ENCODE peak calls at places on chromosome 16, in four cellular contexts. Z is tibial artery, T is psoas muscle, D is PC-3. R is an unnamed sample.

GRCh38 chr16:22945361-22945760 is 131.4 kb downstream of the HS3ST2 start:
- DNase-seq in Z (no peak), D (no peak), T (no peak), R (no peak)

GRCh38 chr16:3054965-3055733 is 8.8 kb downstream of the MMP25 start:
- DNase-seq in D (no peak), T (peak), Z (no peak), R (no peak)

GRCh38 chr16:63689068-63689467 is 1432.8 kb downstream of the CDH11 start:
- DNase-seq in Z (no peak), D (no peak), T (no peak), R (no peak)

GRCh38 chr16:55418586-55418985 is 60.4 kb upstream of the MMP2 start:
- DNase-seq in T (no peak), Z (no peak), D (no peak), R (no peak)

GRCh38 chr16:24504467-24505345 is 34.7 kb upstream of the RBBP6 start:
- DNase-seq in Z (no peak), D (peak), T (peak), R (no peak)

GRCh38 chr16:70454221-70455034 is at the start of gene FCSK:
- DNase-seq in T (peak), D (peak), Z (peak), R (no peak)

GRCh38 chr16:20611350-20611902 is 35.3 kb upstream of the ACSM2B start:
- DNase-seq in T (peak), D (no peak), Z (peak), R (no peak)

GRCh38 chr16:88451586-88452484 is 1.2 kb upstream of the ZFPM1 start:
- DNase-seq in T (no peak), Z (no peak), D (no peak), R (no peak)

GRCh38 chr16:66483689-66484452 is 56.8 kb downstream of the BEAN1 start:
- DNase-seq in T (peak), D (peak), Z (peak), R (no peak)

GRCh38 chr16:68094614-68094934 is 9.4 kb downstream of the NFATC3 start:
- DNase-seq in T (no peak), D (no peak), Z (no peak), R (no peak)

GRCh38 chr16:68096491-68096890 is 11.3 kb downstream of the NFATC3 start:
- DNase-seq in T (no peak), Z (no peak), D (no peak), R (no peak)

GRCh38 chr16:68091604-68092261 is 6.6 kb downstream of the NFATC3 start:
- DNase-seq in T (no peak), D (peak), Z (no peak), R (peak)

GRCh38 chr16:68097088-68097487 is 11.9 kb downstream of the NFATC3 start:
- DNase-seq in T (no peak), D (no peak), Z (no peak), R (no peak)

DNA sequence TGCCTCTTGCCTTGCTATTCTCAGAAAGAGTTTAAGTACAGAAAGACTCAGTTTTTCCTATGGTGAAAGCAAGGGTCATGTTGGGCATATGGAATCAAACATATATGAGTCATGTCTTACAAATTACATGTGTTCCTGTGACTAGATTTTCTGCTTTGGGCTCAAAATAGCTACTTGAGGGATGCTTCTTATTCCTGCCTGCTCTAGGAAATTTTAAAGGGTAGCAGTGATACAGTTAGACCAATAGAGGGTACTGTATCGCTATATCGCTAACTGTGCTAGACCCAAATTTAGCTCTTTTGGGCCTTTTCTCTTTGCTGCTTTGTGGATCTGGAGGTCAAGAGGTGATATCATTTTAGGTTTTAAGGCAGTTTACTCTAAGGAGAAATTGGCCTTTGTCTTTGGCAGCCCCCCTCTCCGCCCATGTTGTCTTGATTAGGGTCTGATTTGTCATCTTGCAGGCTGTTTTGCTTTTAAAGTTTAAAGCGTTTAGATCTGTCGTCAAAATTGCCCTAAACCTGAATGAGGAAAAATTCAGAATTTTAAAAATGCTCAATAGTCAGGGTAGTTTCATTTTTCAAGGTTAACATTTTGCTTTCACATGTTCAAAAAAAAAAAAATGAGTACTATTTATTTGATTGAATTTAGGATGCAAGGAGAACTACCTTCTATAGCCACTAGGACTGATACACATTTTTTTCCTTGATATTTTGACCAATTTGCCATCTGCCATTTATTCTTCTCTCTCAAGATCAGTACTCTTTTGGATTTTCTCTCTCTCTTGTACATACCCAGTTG is 8.8 kb downstream of the NFATC3 start:
- DNase-seq in Z (no peak), D (peak), T (no peak), R (no peak)
- TF ChIP-seq CTCF in Z (peak), D (peak), T (peak), R (peak)

DNA sequence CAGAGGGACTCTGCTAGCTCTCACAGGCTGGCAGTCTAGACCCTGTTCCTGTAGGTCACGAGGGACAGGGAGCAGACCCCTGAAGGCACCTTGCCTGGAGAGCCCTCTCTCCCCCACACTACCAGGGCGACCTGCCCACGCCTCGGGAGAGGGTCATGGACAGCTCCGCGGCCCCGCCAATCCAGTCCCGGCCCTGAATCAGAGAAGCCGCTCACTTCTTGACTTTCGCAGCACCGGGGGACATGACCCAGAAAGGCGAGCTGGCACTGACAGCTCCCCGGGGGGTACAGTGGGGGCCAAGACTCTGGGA is 5.1 kb downstream of the KIFC3 start:
- DNase-seq in D (no peak), T (no peak), Z (no peak), R (no peak)
- H3K4me3 ChIP-seq in D (peak), T (peak), Z (no peak), R (no peak)

DNA sequence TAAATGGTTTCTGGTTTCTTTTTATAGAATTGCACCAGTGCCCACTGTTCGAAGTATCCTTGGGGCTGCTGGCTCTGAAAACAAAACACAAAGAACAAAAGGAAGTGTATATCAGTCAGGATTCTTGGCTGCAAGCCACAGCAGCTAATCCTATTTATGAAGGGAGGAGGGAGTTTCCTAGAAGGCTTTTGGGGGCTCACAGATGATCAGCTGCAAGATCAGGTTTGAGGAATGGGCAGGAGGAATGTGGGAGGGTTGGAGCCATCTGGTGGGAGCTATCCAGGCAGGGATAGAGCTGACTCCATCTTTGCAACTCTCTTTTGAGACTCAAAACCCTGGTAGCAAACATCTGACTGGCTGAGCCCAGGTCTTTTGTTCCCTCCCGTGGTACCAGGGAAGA is 118.3 kb upstream of the EEF2KMT start:
- DNase-seq in T (no peak), D (no peak), Z (no peak), R (no peak)
- TF ChIP-seq CTCF in T (no peak), D (no peak), Z (no peak), R (no peak)

DNA sequence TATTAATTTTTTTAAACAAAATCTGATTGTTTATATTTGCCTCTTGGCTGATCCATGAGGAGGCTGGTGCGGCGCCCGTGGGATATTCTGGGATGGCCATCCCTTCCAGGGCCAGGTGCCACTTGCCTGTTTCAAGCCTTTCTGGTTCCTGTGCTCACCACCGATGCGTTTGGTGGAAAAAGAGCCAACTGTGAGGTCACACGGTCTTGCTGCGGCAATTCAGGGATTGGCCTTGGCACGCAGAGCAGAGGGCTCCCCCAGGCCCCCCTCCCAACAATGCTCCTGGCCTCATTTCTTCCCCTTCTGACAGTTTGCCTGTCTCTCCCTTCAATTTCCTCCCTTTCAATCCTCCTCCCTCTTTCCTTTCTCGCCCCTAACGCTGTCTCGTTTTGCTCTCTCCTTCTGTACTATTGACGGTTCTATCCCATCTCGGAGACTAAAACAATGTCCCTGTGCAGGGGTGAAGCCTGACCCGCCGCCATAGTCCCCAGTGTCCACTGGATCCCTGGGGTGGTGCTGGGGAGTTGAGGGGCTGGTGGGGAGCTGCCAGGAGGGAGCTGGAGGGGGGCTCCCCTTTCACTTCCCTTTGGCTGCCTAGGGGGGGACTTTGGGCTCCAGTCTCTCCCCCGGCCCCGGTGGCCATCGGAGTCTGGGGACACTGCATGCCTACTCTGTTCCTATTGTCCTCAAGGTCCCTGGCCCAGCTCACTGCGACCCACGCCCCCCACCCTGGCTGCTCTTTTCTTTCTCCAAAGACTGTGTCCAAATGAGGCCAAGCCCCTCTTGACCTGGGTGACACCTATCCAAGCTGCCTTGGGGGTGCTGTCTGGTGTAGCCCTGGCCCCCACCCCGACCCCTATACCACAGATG is 13.1 kb downstream of the UBALD1 start:
- DNase-seq in Z (no peak), D (no peak), T (peak), R (no peak)
- H3K4me3 ChIP-seq in Z (no peak), D (no peak), T (no peak), R (no peak)

GRCh38 chr16:10323528-10323869 is 62.4 kb upstream of the ATF7IP2 start:
- DNase-seq in T (no peak), Z (no peak), D (no peak), R (no peak)

GRCh38 chr16:10324210-10324609 is 61.7 kb upstream of the ATF7IP2 start:
- DNase-seq in D (no peak), T (no peak), Z (no peak), R (no peak)

GRCh38 chr16:10322723-10323527 is 62.9 kb upstream of the ATF7IP2 start:
- DNase-seq in T (no peak), D (no peak), Z (no peak), R (no peak)

GRCh38 chr16:10326647-10327046 is 59.2 kb upstream of the ATF7IP2 start:
- DNase-seq in T (no peak), D (no peak), Z (no peak), R (no peak)

GRCh38 chr16:10325783-10326543 is 59.9 kb upstream of the ATF7IP2 start:
- DNase-seq in T (no peak), D (no peak), Z (no peak), R (no peak)
- TF ChIP-seq CTCF in T (no peak), D (no peak), Z (no peak), R (no peak)

GRCh38 chr16:72222503-72222902 is 50.5 kb upstream of the PMFBP1 start:
- DNase-seq in D (no peak), Z (no peak), T (no peak), R (no peak)

GRCh38 chr16:72224260-72224768 is 52.4 kb upstream of the PMFBP1 start:
- DNase-seq in D (no peak), Z (no peak), T (no peak), R (no peak)

GRCh38 chr16:72228014-72228413 is 56.1 kb upstream of the PMFBP1 start:
- DNase-seq in Z (no peak), D (no peak), T (no peak), R (no peak)
- H3K4me3 ChIP-seq in Z (no peak), D (no peak), T (no peak), R (no peak)

DNA sequence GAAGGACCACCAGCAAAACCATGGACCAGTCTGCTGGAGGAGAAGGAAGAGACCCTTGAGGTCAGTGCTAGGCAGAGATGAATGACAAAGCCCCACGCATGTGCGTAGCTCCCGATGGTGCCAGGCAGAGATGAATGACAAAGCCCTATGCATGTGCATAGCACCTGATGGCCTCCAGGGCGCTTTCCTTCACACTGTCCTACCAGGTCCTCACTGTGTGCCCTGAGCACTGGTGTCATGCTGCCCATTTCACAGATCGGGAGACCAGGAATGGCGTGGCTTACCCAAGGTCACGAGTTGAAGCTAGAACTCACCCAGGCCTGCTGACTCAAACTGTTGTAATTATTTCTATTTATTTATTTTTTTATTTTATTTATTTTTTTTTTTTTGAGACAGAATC is 149.6 kb downstream of the KATNIP start:
- DNase-seq in D (no peak), T (no peak), Z (peak), R (no peak)
- TF ChIP-seq CTCF in D (no peak), T (no peak), Z (no peak), R (no peak)

GRCh38 chr16:813916-814412 is 13.4 kb upstream of the GNG13 start:
- DNase-seq in T (no peak), D (no peak), Z (no peak), R (no peak)

GRCh38 chr16:817001-817906 is 16.7 kb upstream of the GNG13 start:
- DNase-seq in D (no peak), Z (no peak), T (no peak), R (no peak)

GRCh38 chr16:814974-815373 is 14.4 kb upstream of the GNG13 start:
- DNase-seq in T (no peak), D (no peak), Z (no peak), R (peak)

GRCh38 chr16:815861-816260 is 15.3 kb upstream of the GNG13 start:
- DNase-seq in D (no peak), Z (no peak), T (no peak), R (no peak)

DNA sequence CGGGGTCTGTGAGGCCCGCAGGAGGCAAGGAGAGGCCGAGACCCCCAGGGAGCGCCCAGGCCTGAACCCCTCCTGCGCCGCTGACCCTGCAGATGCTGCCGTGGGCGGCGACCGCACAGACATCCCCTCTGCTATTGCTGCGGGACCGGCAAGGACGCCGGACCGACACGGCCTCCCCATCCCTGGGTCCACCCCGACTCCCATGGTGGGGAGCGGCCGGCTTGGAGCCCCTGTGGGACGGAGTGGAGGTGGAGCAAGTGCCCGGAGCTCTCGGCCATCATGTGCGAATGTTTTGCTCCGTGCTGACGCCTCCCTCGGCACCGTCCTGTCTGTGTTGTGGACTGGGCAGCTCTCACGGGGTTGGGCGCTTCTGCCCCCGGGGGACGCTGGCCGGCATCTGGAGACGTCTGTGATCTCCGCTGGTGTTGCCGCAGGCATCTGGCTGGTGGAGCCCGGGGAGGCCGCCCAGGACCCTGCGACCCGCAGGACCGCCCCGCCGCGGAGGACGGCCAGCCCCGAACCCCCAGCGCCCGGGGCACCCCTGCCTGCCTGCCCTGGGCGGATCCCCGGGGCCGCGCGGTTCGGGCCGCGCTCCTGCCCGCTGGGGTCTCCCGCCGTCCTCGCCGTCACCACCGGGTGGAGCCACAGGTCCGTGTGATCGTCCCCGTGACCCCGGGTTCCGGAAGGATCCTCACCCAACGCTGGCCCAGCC is 12.8 kb upstream of the GNG13 start:
- DNase-seq in T (no peak), Z (no peak), D (peak), R (no peak)
- H3K4me3 ChIP-seq in T (no peak), Z (no peak), D (peak), R (no peak)

GRCh38 chr16:85867189-85867588 is 31.8 kb upstream of the IRF8 start:
- DNase-seq in T (no peak), Z (no peak), D (no peak), R (no peak)
- TF ChIP-seq CTCF in T (no peak), Z (no peak), D (no peak), R (no peak)